ENCODE peak calls at places on chromosome 9, in four cellular contexts. A, B, I and M are unnamed samples.

GRCh38 chr9:77710965-77711657 is 63.0 kb upstream of the GNA14 start:
- DNase-seq in A (no peak), I (peak), B (no peak), M (no peak)

GRCh38 chr9:118326326-118326725 is 622.1 kb downstream of the TLR4 start:
- DNase-seq in B (no peak), A (no peak), I (no peak), M (no peak)

GRCh38 chr9:34744295-34745221 is 34.6 kb upstream of the CCL21 start:
- DNase-seq in A (peak), B (no peak), I (peak), M (no peak)

GRCh38 chr9:137441289-137441934 is at the start of gene ENTPD8:
- DNase-seq in I (peak), A (no peak), B (peak), M (peak)

GRCh38 chr9:107390806-107391205 is 98.8 kb downstream of the KLF4 start:
- DNase-seq in I (no peak), B (no peak), A (no peak), M (no peak)

GRCh38 chr9:99560561-99560960 is 261.1 kb upstream of the NR4A3 start:
- DNase-seq in B (no peak), A (no peak), I (no peak), M (no peak)

GRCh38 chr9:136484153-136485048 is 1.6 kb upstream of the SEC16A start:
- DNase-seq in A (no peak), I (no peak), B (no peak), M (no peak)

GRCh38 chr9:32395483-32396216 is 11.2 kb downstream of the ACO1 start:
- DNase-seq in A (peak), I (no peak), B (no peak), M (no peak)

GRCh38 chr9:127792417-127793031 is 6.7 kb downstream of the CDK9 start:
- DNase-seq in I (no peak), A (no peak), B (no peak), M (no peak)

DNA sequence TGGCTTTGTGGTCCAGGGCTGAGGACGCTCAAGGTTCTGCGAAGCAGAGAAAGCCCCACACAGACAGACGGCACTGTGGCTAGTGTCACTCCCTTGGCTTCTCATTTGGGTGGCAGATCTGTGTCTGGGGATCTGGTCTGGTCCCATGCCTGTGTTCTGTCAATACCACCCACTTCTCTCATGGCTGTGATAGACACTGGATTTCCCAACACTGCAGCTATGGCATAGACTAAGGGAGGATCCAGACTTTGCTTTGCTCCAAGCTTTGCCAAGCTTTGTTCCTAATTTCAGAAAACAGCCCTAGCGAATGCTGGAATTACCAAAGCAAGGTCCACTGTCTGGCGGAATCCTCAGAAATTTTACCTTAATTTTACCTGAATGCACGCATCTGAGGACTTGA is 62.1 kb downstream of the GADD45G start:
- DNase-seq in A (no peak), I (no peak), B (no peak), M (no peak)
- H4K5ac ChIP-seq in A (no peak), I (no peak), B (no peak), M (no peak)

DNA sequence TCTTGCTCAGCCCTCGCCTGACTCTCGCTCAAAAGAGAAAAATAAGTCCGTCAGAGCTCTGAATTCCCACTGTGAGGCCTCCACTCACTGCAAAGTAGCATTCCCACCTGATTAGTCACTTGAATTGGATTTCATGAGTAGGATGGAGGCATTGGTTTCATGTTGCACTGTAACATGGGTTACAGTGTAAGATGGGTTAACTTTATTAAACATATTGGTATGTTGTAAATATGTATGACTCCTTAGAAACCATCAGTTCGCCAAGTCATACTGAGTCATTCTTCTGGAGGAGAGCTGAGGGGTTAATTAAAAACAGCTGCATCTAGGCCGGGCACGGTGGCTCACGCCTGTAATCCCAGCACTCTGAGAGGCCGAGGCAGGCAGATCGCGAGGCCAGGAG is 93.8 kb upstream of the BNC2 start:
- DNase-seq in A (peak), I (peak), B (no peak), M (no peak)
- H4K5ac ChIP-seq in A (peak), I (no peak), B (no peak), M (no peak)

GRCh38 chr9:88179080-88179521 is 40.8 kb upstream of the SPATA31C2 start:
- DNase-seq in I (no peak), A (no peak), B (no peak), M (no peak)
- H4K5ac ChIP-seq in I (no peak), A (no peak), B (no peak), M (no peak)

GRCh38 chr9:121459513-121459912 is 40.1 kb downstream of the GGTA1 start:
- DNase-seq in B (no peak), A (no peak), I (no peak), M (no peak)

GRCh38 chr9:121454972-121455371 is 44.7 kb downstream of the GGTA1 start:
- DNase-seq in I (no peak), A (no peak), B (no peak), M (no peak)

GRCh38 chr9:121453232-121453892 is 46.3 kb downstream of the GGTA1 start:
- DNase-seq in B (no peak), A (no peak), I (no peak), M (no peak)

GRCh38 chr9:121450241-121450640 is 49.4 kb downstream of the GGTA1 start:
- DNase-seq in A (no peak), I (no peak), B (no peak), M (no peak)

DNA sequence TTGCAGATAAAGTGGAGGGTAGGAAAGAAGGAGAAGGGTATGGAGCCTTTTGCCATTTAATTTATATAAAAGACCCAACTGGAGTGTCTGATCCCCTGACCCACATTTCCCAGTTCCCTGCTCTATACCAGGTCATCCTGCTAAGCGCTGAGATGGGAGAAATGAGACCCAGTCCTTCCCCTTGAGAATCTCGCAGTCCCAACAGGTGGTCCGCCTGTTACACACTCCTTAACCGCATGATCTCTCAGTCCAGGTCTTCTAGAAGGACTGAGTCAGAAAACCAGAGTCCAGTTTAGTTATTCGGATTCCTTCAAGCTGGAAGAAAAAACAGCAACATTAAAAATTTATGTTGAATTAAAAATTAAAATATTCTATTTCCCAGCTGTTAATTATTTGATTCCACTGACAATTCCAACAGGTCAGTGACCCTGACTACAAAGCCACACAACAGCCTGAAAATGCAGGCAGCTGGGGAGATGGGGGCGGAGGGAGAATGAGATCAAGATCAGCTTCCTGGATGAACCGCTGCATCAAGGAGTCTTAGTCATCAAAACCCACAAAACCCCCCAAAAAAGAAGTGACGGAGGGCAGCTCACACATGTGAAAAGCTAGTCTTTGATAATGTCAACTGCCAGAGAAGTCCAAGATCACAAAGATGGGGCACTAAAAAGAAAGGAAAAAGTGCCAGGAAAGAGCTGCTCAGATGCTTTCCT is 44.0 kb downstream of the GGTA1 start:
- DNase-seq in A (no peak), I (no peak), B (no peak), M (no peak)
- H4K5ac ChIP-seq in A (no peak), I (no peak), B (no peak), M (no peak)

GRCh38 chr9:111661150-111661801 is at the start of gene GNG10:
- DNase-seq in I (peak), A (peak), B (peak), M (peak)

GRCh38 chr9:111658943-111659342 is 2.5 kb upstream of the GNG10 start:
- DNase-seq in A (no peak), I (no peak), B (no peak), M (no peak)

GRCh38 chr9:111661802-111662491 is 542 bp downstream of the GNG10 start:
- DNase-seq in A (peak), B (peak), I (peak), M (peak)

GRCh38 chr9:111659706-111660105 is 1.7 kb upstream of the GNG10 start:
- DNase-seq in A (no peak), I (no peak), B (no peak), M (no peak)

GRCh38 chr9:111662851-111663823 is 1.7 kb downstream of the GNG10 start:
- DNase-seq in B (peak), I (peak), A (no peak), M (peak)
- H4K5ac ChIP-seq in B (no peak), I (no peak), A (no peak), M (no peak)

GRCh38 chr9:84852902-84853301 is 183.4 kb downstream of the NTRK2 start:
- DNase-seq in B (no peak), A (no peak), I (no peak), M (no peak)

GRCh38 chr9:84857224-84857623 is 187.7 kb downstream of the NTRK2 start:
- DNase-seq in B (no peak), I (no peak), A (no peak), M (no peak)

GRCh38 chr9:84851935-84852585 is 182.5 kb downstream of the NTRK2 start:
- DNase-seq in A (peak), I (peak), B (no peak), M (peak)

GRCh38 chr9:84858373-84858772 is 188.8 kb downstream of the NTRK2 start:
- DNase-seq in A (no peak), I (no peak), B (no peak), M (no peak)

DNA sequence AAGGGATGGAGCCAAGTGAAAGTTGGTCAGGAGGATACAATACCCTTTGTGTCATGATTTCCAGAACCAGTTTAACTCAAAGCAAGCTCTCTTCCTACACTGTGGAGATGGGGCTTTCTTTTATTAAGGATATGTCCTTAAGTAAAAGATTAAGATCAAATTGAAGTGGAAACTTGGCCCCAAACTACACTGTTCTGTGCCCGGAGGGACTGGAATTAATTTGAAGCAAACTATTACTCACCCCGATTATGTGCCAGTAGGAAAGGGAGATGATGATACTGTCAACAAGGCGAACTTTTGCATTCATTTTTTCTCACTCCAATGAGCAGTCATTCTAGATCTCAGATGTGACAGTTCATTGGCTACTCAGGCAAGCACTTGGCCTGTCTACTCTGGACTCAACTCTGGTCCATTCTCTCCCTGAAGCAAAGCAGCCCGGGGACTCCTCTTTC is 186.7 kb downstream of the NTRK2 start:
- DNase-seq in A (no peak), I (no peak), B (no peak), M (no peak)
- H4K5ac ChIP-seq in A (no peak), I (no peak), B (no peak), M (no peak)

DNA sequence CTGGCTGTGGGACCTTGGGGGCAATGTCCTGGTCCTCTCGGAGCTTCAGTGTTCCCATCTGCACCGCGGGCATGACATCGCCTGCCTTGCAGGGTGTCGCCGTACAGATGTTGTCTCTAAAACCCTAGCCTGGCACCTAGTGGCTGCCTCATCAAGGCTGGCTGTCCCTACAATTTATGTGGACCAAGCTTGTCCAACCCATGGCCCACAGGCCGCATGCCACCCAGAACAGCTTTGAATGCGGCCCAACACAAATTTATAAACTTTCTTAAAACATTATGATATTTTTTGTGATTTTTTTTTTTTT is 18.3 kb upstream of the ASS1 start:
- DNase-seq in A (no peak), I (no peak), B (no peak), M (peak)
- H4K5ac ChIP-seq in A (no peak), I (no peak), B (no peak), M (no peak)